ENCODE peak calls at places on chromosomes 12 and 14, in ten cellular contexts. One of them, this sample, is unnamed.

GRCh38 chr14:56002316-56002715 is 115.9 kb upstream of the PELI2 start:
- DNase-seq in hippocampal formation: no peak
- DNase-seq in NCI-H774: no peak
- DNase-seq in glomerular endothelial cell: no peak
- DNase-seq in BJ: peak
- DNase-seq in left cardiac atrium: no peak
- DNase-seq in GM06990: no peak
- DNase-seq in AG04450: no peak
- DNase-seq in M059J: no peak
- DNase-seq in activated naive CD4-positive, alpha-beta T cell treated with anti-CD3 and anti-CD28 coated beads for 36 hours: no peak
- DNase-seq in this sample: no peak

GRCh38 chr14:31420013-31420318 is 384 bp downstream of the HEATR5A start:
- DNase-seq in hippocampal formation: no peak
- DNase-seq in NCI-H774: peak
- DNase-seq in glomerular endothelial cell: no peak
- DNase-seq in BJ: no peak
- DNase-seq in left cardiac atrium: peak
- DNase-seq in GM06990: peak
- DNase-seq in AG04450: no peak
- DNase-seq in M059J: no peak
- DNase-seq in activated naive CD4-positive, alpha-beta T cell treated with anti-CD3 and anti-CD28 coated beads for 36 hours: no peak
- DNase-seq in this sample: no peak

GRCh38 chr14:93712838-93713724 is 75.2 kb downstream of the PRIMA1 start:
- DNase-seq in hippocampal formation: peak
- DNase-seq in NCI-H774: peak
- DNase-seq in glomerular endothelial cell: no peak
- DNase-seq in BJ: no peak
- DNase-seq in left cardiac atrium: no peak
- DNase-seq in GM06990: no peak
- DNase-seq in AG04450: no peak
- DNase-seq in M059J: peak
- DNase-seq in activated naive CD4-positive, alpha-beta T cell treated with anti-CD3 and anti-CD28 coated beads for 36 hours: no peak
- DNase-seq in this sample: no peak

GRCh38 chr14:104694991-104695659 is 5.7 kb downstream of the INF2 start:
- DNase-seq in hippocampal formation: no peak
- DNase-seq in NCI-H774: peak
- DNase-seq in glomerular endothelial cell: no peak
- DNase-seq in BJ: no peak
- DNase-seq in left cardiac atrium: no peak
- DNase-seq in GM06990: no peak
- DNase-seq in AG04450: no peak
- DNase-seq in M059J: peak
- DNase-seq in activated naive CD4-positive, alpha-beta T cell treated with anti-CD3 and anti-CD28 coated beads for 36 hours: peak
- DNase-seq in this sample: no peak

GRCh38 chr12:123139926-123140674 is 10.8 kb downstream of the PITPNM2 start:
- DNase-seq in hippocampal formation: no peak
- DNase-seq in NCI-H774: peak
- DNase-seq in glomerular endothelial cell: no peak
- DNase-seq in BJ: no peak
- DNase-seq in left cardiac atrium: peak
- DNase-seq in GM06990: no peak
- DNase-seq in AG04450: no peak
- DNase-seq in M059J: peak
- DNase-seq in activated naive CD4-positive, alpha-beta T cell treated with anti-CD3 and anti-CD28 coated beads for 36 hours: no peak
- DNase-seq in this sample: no peak

GRCh38 chr12:105590571-105590970 is 260.1 kb downstream of the C12orf75 start:
- DNase-seq in hippocampal formation: no peak
- DNase-seq in NCI-H774: no peak
- DNase-seq in glomerular endothelial cell: no peak
- DNase-seq in BJ: no peak
- DNase-seq in left cardiac atrium: no peak
- DNase-seq in GM06990: no peak
- DNase-seq in AG04450: no peak
- DNase-seq in M059J: no peak
- DNase-seq in activated naive CD4-positive, alpha-beta T cell treated with anti-CD3 and anti-CD28 coated beads for 36 hours: no peak
- DNase-seq in this sample: no peak

GRCh38 chr14:24367506-24368214 is at the start of gene NFATC4:
- DNase-seq in hippocampal formation: no peak
- DNase-seq in NCI-H774: peak
- DNase-seq in glomerular endothelial cell: peak
- DNase-seq in BJ: peak
- DNase-seq in left cardiac atrium: peak
- DNase-seq in GM06990: no peak
- DNase-seq in AG04450: peak
- DNase-seq in M059J: peak
- DNase-seq in activated naive CD4-positive, alpha-beta T cell treated with anti-CD3 and anti-CD28 coated beads for 36 hours: peak
- DNase-seq in this sample: peak

GRCh38 chr14:22614240-22614799 is 16.2 kb downstream of the ABHD4 start:
- DNase-seq in hippocampal formation: no peak
- DNase-seq in NCI-H774: no peak
- DNase-seq in glomerular endothelial cell: peak
- DNase-seq in BJ: peak
- DNase-seq in left cardiac atrium: peak
- DNase-seq in GM06990: peak
- DNase-seq in AG04450: peak
- DNase-seq in M059J: peak
- DNase-seq in activated naive CD4-positive, alpha-beta T cell treated with anti-CD3 and anti-CD28 coated beads for 36 hours: no peak
- DNase-seq in this sample: peak

GRCh38 chr14:92990456-92991430 is 67.8 kb downstream of the CHGA start:
- DNase-seq in hippocampal formation: peak
- DNase-seq in NCI-H774: no peak
- DNase-seq in glomerular endothelial cell: no peak
- DNase-seq in BJ: no peak
- DNase-seq in left cardiac atrium: no peak
- DNase-seq in GM06990: no peak
- DNase-seq in AG04450: no peak
- DNase-seq in M059J: no peak
- DNase-seq in activated naive CD4-positive, alpha-beta T cell treated with anti-CD3 and anti-CD28 coated beads for 36 hours: no peak
- DNase-seq in this sample: no peak

GRCh38 chr12:122851820-122852219 is 16.6 kb downstream of the HIP1R start:
- DNase-seq in hippocampal formation: no peak
- DNase-seq in NCI-H774: no peak
- DNase-seq in glomerular endothelial cell: peak
- DNase-seq in BJ: no peak
- DNase-seq in left cardiac atrium: no peak
- DNase-seq in GM06990: no peak
- DNase-seq in AG04450: peak
- DNase-seq in M059J: peak
- DNase-seq in activated naive CD4-positive, alpha-beta T cell treated with anti-CD3 and anti-CD28 coated beads for 36 hours: no peak
- DNase-seq in this sample: no peak

GRCh38 chr12:1474567-1475153 is 119.7 kb downstream of the FBXL14 start:
- DNase-seq in hippocampal formation: no peak
- DNase-seq in NCI-H774: no peak
- DNase-seq in glomerular endothelial cell: no peak
- DNase-seq in BJ: peak
- DNase-seq in left cardiac atrium: no peak
- DNase-seq in GM06990: no peak
- DNase-seq in AG04450: peak
- DNase-seq in M059J: peak
- DNase-seq in activated naive CD4-positive, alpha-beta T cell treated with anti-CD3 and anti-CD28 coated beads for 36 hours: no peak
- DNase-seq in this sample: peak

GRCh38 chr12:3987571-3987970 is 114.4 kb upstream of the PARP11 start:
- DNase-seq in hippocampal formation: no peak
- DNase-seq in NCI-H774: no peak
- DNase-seq in glomerular endothelial cell: no peak
- DNase-seq in BJ: no peak
- DNase-seq in left cardiac atrium: no peak
- DNase-seq in GM06990: no peak
- DNase-seq in AG04450: no peak
- DNase-seq in M059J: no peak
- DNase-seq in activated naive CD4-positive, alpha-beta T cell treated with anti-CD3 and anti-CD28 coated beads for 36 hours: no peak
- DNase-seq in this sample: no peak